ENCODE peak calls at places on chromosome 19, in eight cellular contexts. I is GM23338, D is HepG2, P is SK-N-SH, V is GM12878, H is K562, M is HL-60, S is HCT116. F is an unnamed sample.

GRCh38 chr19:46945668-46946067 is 74.0 kb upstream of the NPAS1 start:
- DNase-seq in I (no peak), H (no peak), S (no peak), M (no peak), P (no peak), V (no peak), D (no peak), F (no peak)

GRCh38 chr19:23312515-23312914 is 62.3 kb upstream of the ZNF724 start:
- DNase-seq in P (no peak), V (no peak), D (no peak), S (no peak), M (no peak), I (no peak), H (no peak), F (no peak)

GRCh38 chr19:56108447-56109195 is 12.5 kb downstream of the ZNF787 start:
- DNase-seq in H (no peak), S (no peak), V (no peak), P (no peak), D (no peak), M (no peak), I (no peak), F (no peak)

GRCh38 chr19:403221-404036 is 5.5 kb downstream of the C2CD4C start:
- DNase-seq in P (peak), M (no peak), D (no peak), I (no peak), V (no peak), S (no peak), H (no peak), F (no peak)

GRCh38 chr19:38850976-38851621 is 1.3 kb upstream of the HNRNPL start:
- DNase-seq in S (no peak), M (no peak), D (no peak), V (no peak), H (no peak), P (peak), I (peak), F (no peak)

GRCh38 chr19:8702350-8702749 is 3.8 kb upstream of the ACTL9 start:
- DNase-seq in V (no peak), P (no peak), I (no peak), S (no peak), D (no peak), H (no peak), M (peak), F (no peak)

GRCh38 chr19:42528354-42529247 is at the start of gene CEACAM1:
- DNase-seq in P (no peak), D (peak), M (peak), V (no peak), S (no peak), H (no peak), I (no peak), F (no peak)

GRCh38 chr19:33194884-33195710 is 967 bp downstream of the LRP3 start:
- DNase-seq in M (peak), V (no peak), H (no peak), I (peak), S (no peak), D (peak), P (peak), F (no peak)

GRCh38 chr19:53910170-53910518 is 1.1 kb downstream of the CACNG7 start:
- DNase-seq in H (no peak), I (peak), D (no peak), S (no peak), P (peak), M (no peak), V (no peak), F (no peak)
- H3K4me3 ChIP-seq in H (no peak), I (peak), D (no peak), S (no peak), P (peak), M (no peak), V (no peak), F (peak)

DNA sequence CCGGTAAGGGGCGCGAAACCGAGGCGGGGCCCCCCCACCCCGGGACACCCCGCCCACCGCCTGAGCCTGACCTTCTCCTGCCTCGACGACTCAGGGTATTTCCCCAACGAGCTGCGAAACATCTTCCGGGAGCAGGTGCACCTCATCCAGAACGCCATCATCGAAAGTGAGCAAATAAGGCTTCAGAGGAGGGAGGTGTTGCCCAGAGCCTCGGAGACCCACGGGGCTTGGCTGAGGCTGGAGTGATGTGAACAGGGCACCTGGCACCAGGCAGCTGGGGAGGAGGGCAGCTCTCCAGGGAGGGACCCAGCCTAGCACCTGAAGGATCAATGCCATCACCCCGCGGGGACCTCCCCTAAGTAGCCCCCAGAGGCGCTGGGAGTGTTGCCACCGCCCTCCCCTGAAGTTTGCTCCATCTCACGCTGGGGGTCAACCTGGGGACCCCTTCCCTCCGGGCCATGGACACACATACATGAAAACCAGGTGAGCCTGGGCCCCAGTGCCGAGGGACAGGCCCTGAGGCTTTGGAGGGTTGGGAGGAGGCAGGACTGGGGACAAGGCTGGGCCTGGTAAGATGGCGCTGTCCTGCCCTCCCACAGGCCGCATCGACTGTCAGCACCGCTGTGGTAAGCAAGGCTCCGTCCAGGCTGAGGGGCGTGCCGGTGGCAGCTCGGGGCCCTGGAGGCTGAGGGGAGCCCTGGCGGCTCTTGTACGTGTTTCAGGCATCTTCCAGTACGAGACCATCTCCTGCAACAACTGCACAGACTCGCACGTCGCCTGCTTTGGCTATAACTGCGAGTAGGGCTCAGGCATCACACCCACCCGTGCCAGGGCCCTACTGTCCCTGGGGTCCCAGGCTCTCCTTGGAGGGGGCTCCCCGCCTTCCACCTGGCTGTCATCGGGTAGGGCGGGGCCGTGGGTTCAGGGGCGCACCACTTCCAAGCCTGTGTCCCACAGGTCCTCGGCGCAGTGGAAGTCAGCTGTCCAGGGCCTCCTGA is 914 bp downstream of the IZUMO4 start:
- DNase-seq in S (no peak), V (no peak), M (no peak), I (peak), D (no peak), P (no peak), H (no peak), F (no peak)
- TF ChIP-seq REST in S (no peak), V (no peak), M (no peak), I (no peak), D (no peak), P (no peak), H (no peak), F (no peak)

GRCh38 chr19:53372196-53372595 is 6.7 kb downstream of the ZNF525 start:
- DNase-seq in I (no peak), M (no peak), D (no peak), S (no peak), H (no peak), V (no peak), P (no peak), F (no peak)
- TF ChIP-seq POLR2AphosphoS5 in I (no peak), M (no peak), D (no peak), S (no peak), H (no peak), V (no peak), P (no peak), F (no peak)

DNA sequence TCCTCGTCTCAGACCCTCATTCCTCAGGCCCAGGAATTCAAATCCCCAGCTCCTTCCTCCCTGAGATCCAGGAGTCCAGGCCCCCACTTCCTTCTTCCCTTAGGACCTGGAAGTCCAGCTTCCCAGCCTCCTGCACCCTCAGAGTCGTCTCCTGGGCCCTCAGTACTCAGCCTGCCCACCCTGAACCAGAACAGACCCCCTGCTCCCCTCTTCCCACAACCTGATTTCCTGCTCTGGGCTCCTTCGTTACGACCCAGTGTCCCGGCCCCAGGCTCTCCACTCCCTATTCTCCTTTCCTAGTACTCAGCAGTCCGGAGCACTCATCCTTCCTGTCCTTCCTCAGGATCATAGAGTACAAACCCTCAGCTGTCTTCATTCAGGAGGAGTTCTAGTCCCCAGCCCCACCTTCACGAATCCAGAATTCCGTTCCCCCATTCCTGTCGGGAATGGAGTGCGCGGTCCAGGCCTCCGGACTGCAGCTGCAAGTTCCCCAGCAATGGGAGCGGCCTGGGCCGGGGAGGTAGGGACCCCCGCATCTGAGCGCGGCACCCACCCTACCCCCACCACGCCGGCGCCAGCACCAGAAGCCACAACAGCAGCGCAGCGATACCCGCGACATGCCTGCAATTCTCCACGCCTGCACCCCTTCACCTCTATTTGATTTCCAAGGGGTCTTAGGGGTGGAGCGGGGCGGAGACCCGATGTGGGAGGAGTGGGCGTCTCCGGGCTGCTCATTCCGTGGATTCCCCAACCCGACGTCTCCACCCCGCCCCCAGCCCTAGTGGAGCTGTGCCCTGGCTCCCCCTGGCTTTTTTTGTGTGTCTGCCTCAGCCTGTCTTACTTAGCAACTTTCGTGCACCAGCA is 12.7 kb downstream of the EGLN2 start:
- DNase-seq in I (peak), S (no peak), V (no peak), D (no peak), M (no peak), P (no peak), H (peak), F (no peak)
- H3K4me3 ChIP-seq in I (peak), S (no peak), V (no peak), D (no peak), M (no peak), P (no peak), H (peak), F (peak)

DNA sequence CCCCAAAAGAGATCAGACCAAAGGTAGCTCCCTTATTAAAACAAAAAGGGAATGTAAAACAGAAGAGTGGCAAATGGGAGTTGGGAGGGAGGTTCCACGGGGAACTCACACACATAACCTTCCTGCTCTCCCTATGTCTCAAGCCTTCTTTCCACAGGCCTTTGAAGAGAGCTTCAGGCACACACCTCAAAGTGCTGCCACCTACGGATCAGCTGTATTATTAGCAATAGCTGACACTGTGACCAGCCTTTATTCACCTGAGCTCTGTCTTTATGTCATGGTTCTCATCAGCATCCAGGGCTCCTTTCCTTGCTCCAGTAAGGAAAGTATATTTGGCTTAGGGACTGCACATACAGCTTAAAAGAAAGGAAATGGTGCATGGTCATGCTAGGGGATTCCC is 11.3 kb downstream of the ZNF571 start:
- DNase-seq in M (no peak), D (no peak), H (no peak), P (no peak), V (no peak), I (peak), S (no peak), F (no peak)
- TF ChIP-seq REST in M (no peak), D (no peak), H (no peak), P (no peak), V (no peak), I (no peak), S (no peak), F (no peak)

GRCh38 chr19:10679743-10680142 is 21.5 kb upstream of the QTRT1 start:
- DNase-seq in M (no peak), D (no peak), H (no peak), S (no peak), P (no peak), V (no peak), I (no peak), F (no peak)
- TF ChIP-seq POLR2AphosphoS5 in M (peak), D (no peak), H (no peak), S (no peak), P (no peak), V (no peak), I (no peak), F (no peak)

GRCh38 chr19:53157601-53158000 is 1.3 kb downstream of the ZNF347 start:
- DNase-seq in V (no peak), H (no peak), D (no peak), I (peak), P (peak), S (no peak), M (no peak), F (no peak)

GRCh38 chr19:53158119-53158656 is 665 bp downstream of the ZNF347 start:
- DNase-seq in D (no peak), S (no peak), V (no peak), M (peak), I (peak), P (peak), H (peak), F (no peak)

GRCh38 chr19:53160350-53160749 is 1.5 kb upstream of the ZNF347 start:
- DNase-seq in S (no peak), D (no peak), I (no peak), H (no peak), P (no peak), V (no peak), M (no peak), F (no peak)

GRCh38 chr19:53161123-53161522 is 2.3 kb upstream of the ZNF347 start:
- DNase-seq in H (peak), V (no peak), S (no peak), M (no peak), D (no peak), I (no peak), P (no peak), F (no peak)

DNA sequence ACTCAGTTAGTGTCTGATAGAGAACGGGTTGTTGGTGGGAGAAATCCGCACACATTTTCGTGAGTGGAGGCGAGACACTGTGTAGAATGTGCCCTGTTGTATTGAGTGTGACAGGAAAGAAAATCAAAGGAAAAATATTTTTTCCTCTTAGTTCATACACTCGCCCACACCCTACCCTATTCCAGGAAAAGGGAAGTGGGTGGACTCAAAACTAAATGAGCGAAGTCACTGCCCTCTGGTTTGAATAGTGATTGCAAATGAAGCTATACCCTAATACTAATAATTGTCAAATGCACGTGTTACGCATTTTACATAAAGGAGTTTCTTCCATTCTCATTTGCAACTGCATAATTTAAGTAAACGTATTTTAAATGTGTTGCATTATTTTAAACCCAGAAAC is 2.0 kb downstream of the ZNF347 start:
- DNase-seq in H (no peak), P (no peak), V (no peak), D (no peak), M (no peak), S (no peak), I (no peak), F (no peak)
- H3K4me3 ChIP-seq in H (peak), P (no peak), V (no peak), D (no peak), M (no peak), S (no peak), I (peak), F (no peak)

GRCh38 chr19:2558543-2558942 is 82.6 kb downstream of the GADD45B start:
- DNase-seq in D (no peak), H (no peak), V (no peak), S (no peak), M (no peak), I (no peak), P (no peak), F (no peak)

GRCh38 chr19:2561221-2561620 is 85.3 kb downstream of the GADD45B start:
- DNase-seq in D (no peak), V (no peak), P (no peak), H (no peak), S (no peak), M (no peak), I (no peak), F (no peak)

GRCh38 chr19:2557093-2557440 is 81.1 kb downstream of the GADD45B start:
- DNase-seq in S (no peak), I (no peak), D (no peak), M (no peak), V (no peak), H (no peak), P (no peak), F (no peak)

GRCh38 chr19:2560369-2560768 is 84.4 kb downstream of the GADD45B start:
- DNase-seq in D (no peak), M (no peak), V (no peak), H (no peak), P (no peak), S (no peak), I (no peak), F (no peak)

DNA sequence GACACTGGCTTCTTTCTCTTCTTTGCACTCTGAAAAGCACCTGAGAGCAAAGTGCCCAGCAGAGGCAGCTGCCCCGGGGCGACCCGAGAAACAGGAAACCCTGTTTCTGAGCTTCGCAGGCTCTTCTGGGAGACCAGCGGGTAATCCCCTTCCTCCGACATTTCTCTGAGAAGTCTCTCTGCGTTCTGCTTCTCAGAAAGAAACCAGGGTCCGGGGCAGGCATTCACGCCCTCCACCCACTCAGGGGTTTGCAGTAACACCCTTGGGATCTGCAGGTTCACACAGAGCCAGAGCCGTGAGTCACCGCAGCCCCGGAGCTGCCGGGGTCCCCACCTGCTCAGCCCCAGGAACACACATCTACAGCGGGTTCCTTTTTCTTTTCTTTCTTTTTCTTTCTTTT is 86.0 kb downstream of the GADD45B start:
- DNase-seq in V (peak), S (no peak), D (no peak), I (no peak), M (peak), H (no peak), P (no peak), F (no peak)
- TF ChIP-seq REST in V (peak), S (no peak), D (no peak), I (no peak), M (no peak), H (no peak), P (no peak), F (no peak)

F was measured in Panc1.